ENCODE peak calls at places on chromosome 6, in eight cellular contexts. K, V, G, T, L, M, S and W are unnamed samples.

GRCh38 chr6:113858067-113858604 is 991 bp downstream of the MARCKS start:
- DNase-seq in G (peak), M (peak), S (no peak), K (peak), T (peak), V (peak), L (peak), W (no peak)

GRCh38 chr6:154447929-154448328 is 62.6 kb downstream of the CNKSR3 start:
- DNase-seq in G (no peak), T (no peak), V (no peak), L (peak), S (no peak), M (no peak), K (no peak), W (no peak)

GRCh38 chr6:3381233-3382065 is 75.4 kb downstream of the SLC22A23 start:
- DNase-seq in L (no peak), T (no peak), V (no peak), M (no peak), G (no peak), S (no peak), K (no peak), W (no peak)

GRCh38 chr6:127266892-127267741 is 453 bp downstream of the RNF146 start:
- DNase-seq in G (peak), S (peak), T (peak), M (peak), K (peak), V (peak), L (peak), W (peak)

GRCh38 chr6:19999319-20000191 is 162.4 kb downstream of the ID4 start:
- DNase-seq in M (no peak), T (no peak), G (no peak), L (peak), V (peak), K (no peak), S (no peak), W (no peak)

GRCh38 chr6:106315765-106316375 is 9.7 kb downstream of the ATG5 start:
- DNase-seq in T (no peak), S (no peak), L (peak), G (no peak), V (peak), M (no peak), K (no peak), W (no peak)

GRCh38 chr6:56827908-56828649 is 126.8 kb upstream of the BEND6 start:
- DNase-seq in L (peak), V (no peak), G (no peak), S (no peak), T (no peak), K (no peak), M (no peak), W (no peak)

GRCh38 chr6:133623065-133623464 is 265.8 kb upstream of the TCF21 start:
- DNase-seq in M (no peak), T (peak), K (peak), L (peak), V (peak), S (no peak), G (no peak), W (no peak)

GRCh38 chr6:36290668-36291620 is 21.1 kb downstream of the PNPLA1 start:
- DNase-seq in G (no peak), K (peak), S (no peak), T (no peak), V (peak), L (peak), M (no peak), W (no peak)

GRCh38 chr6:3455490-3456394 is 1.1 kb downstream of the SLC22A23 start:
- DNase-seq in S (no peak), M (peak), K (peak), V (no peak), T (peak), L (no peak), G (no peak), W (no peak)

GRCh38 chr6:146912730-146913680 is 291.2 kb upstream of the STXBP5 start:
- DNase-seq in K (no peak), T (no peak), V (peak), G (no peak), L (peak), M (no peak), S (no peak), W (no peak)

GRCh38 chr6:39167866-39168625 is 53.1 kb upstream of the SAYSD1 start:
- DNase-seq in V (no peak), T (no peak), G (no peak), S (no peak), M (no peak), K (no peak), L (no peak), W (no peak)

GRCh38 chr6:46052479-46052878 is 36.8 kb upstream of the CLIC5 start:
- DNase-seq in S (no peak), M (no peak), V (no peak), L (peak), T (no peak), K (peak), G (no peak), W (no peak)

GRCh38 chr6:137755284-137755683 is 111.8 kb upstream of the TNFAIP3 start:
- DNase-seq in G (no peak), S (no peak), K (no peak), V (no peak), M (no peak), L (no peak), T (no peak), W (no peak)

GRCh38 chr6:15148356-15149058 is 97.4 kb upstream of the JARID2 start:
- DNase-seq in K (no peak), V (peak), M (no peak), S (no peak), L (peak), G (no peak), T (no peak), W (no peak)

DNA sequence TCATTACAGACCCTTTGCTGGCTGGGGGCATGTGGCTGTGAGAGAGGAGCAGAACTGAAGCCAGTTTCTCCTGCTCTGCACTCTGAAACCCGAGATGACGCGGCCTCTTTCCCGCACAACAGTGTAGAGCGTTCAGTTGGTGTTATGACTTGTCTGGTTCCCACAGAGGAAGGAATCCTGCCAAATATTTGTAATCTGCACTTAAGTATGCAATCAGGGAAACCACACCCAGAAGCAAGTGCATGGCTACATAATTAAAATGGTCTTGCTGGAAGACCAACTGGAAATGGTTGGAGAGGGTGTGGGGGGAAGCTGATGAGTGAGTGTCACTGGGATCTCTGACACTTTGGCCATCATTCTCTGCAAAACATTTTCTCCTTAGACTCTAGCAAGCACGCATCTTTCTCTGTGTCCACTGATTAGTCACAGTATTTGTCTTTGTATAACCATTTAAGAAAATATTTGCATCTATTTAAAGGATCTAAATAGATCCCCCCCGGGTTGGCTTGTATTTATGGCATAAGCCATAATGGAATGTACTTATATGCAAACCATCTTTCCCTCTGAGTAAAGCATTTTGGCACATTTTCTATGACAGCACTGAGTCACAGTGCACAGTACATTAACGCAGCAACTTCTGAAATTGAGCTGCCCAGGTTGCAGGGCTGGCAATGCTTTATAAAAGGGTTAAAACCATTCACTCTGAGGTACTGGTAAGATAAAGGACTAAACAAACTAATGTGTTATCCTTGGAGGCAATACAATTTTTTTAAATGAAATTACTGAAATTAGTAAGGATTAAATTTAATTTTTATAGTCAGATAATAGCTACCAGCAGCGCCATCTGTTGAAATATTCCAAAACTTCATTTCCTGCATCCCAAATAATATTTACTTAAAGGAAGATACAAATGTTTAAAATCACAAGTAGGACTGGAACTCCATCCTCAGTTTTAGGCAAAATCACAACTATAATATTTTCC is 76.7 kb downstream of the FOXC1 start:
- DNase-seq in K (no peak), T (no peak), S (no peak), G (no peak), M (no peak), L (peak), V (peak), W (no peak)
- TF ChIP-seq CTCF in K (peak), T (no peak), S (peak), G (no peak), M (peak), L (peak), V (peak), W (peak)

GRCh38 chr6:27591660-27592059 is 118.8 kb upstream of the ZNF184 start:
- DNase-seq in S (no peak), K (no peak), T (no peak), G (no peak), V (peak), M (peak), L (peak), W (no peak)
- TF ChIP-seq CTCF in S (no peak), K (no peak), T (no peak), G (no peak), V (no peak), M (no peak), L (no peak), W (no peak)

GRCh38 chr6:1498491-1499113 is 109.2 kb downstream of the FOXF2 start:
- DNase-seq in S (no peak), G (no peak), T (no peak), M (no peak), V (no peak), K (no peak), L (no peak), W (no peak)
- TF ChIP-seq CTCF in S (no peak), G (peak), T (no peak), M (no peak), V (peak), K (no peak), L (peak), W (no peak)

GRCh38 chr6:10505529-10505928 is 15.6 kb upstream of the GCNT2 start:
- DNase-seq in G (no peak), L (peak), K (no peak), M (no peak), V (peak), T (no peak), S (no peak), W (no peak)
- TF ChIP-seq CTCF in G (no peak), L (peak), K (no peak), M (no peak), V (no peak), T (no peak), S (no peak), W (no peak)

DNA sequence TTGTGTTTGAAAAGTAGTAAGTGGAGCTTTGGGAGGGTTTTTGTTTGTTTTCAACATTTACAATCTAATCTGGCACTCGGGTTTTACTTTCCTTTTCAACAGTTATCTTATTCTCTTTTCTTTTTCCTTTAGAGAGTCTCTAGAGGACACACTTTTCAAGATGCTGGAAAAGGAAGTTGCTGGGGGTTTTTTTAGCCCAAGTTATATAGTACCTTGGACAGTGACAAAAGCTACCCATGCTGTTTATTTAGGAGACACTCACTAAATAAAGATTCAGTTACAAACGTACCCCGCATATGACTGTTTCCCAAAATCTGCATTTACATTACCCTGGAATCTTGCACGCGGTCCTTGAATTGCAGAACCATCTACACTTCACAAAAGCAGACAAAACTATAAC is 78.8 kb downstream of the MAP7 start:
- DNase-seq in S (no peak), L (peak), K (no peak), G (no peak), V (peak), M (no peak), T (no peak), W (no peak)
- TF ChIP-seq CTCF in S (no peak), L (no peak), K (no peak), G (no peak), V (no peak), M (no peak), T (no peak), W (no peak)

DNA sequence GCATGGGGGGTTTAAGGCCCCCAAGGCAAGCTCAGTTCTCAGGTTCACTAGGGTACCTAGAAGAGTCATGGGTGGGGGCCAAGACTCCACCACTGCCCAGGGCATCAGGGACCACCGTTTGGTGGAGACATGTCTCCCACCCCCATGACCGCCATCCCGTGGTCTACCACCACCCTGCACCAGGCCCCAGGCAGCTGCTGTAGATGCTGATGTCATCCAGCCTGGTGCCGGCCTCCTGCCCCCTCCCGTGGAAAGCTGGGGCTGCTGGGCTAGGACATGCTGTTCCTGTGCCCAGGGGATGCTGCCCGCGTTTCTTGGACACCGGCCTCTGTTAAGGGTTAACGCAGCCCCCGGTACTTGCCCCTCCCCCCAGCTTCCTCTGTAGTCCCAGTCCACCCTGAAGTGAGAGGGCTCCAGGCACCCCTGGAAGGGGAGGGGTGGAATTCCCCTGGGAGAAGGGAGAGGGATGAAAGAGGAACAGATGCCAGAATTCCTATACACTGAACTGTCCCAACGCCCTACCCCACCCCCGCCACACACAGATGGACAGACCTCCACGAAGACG is 587 bp downstream of the IP6K3 start:
- DNase-seq in G (no peak), M (no peak), T (peak), K (no peak), S (no peak), V (peak), L (peak), W (peak)
- TF ChIP-seq CTCF in G (no peak), M (no peak), T (no peak), K (no peak), S (no peak), V (peak), L (no peak), W (peak)

GRCh38 chr6:160520043-160520904 is 143.8 kb downstream of the LPA start:
- DNase-seq in S (peak), K (peak), V (no peak), G (peak), M (peak), T (peak), L (peak), W (peak)
- TF ChIP-seq CTCF in S (peak), K (no peak), V (peak), G (no peak), M (peak), T (peak), L (peak), W (peak)